ENCODE peak calls at places on chromosomes 6 and 20, in ten cellular contexts. N is endothelial cell, I is thoracic aorta, R is sigmoid colon, C is fibroblast of the aortic adventitia, T is stomach, B is transverse colon, Z is lower lobe of right lung, S is mammary epithelial cell, O is GM12865. J is an unnamed sample.

GRCh38 chr20:12053348-12053747 is 135.7 kb downstream of the BTBD3 start:
- DNase-seq in N (peak; percentile 11), I (no peak), R (no peak), C (peak; percentile 77), T (no peak), B (no peak), Z (no peak), S (peak; percentile 53), O (no peak), J (peak; percentile 14)

GRCh38 chr20:53322651-53323050 is 271.0 kb downstream of the ZNF217 start:
- DNase-seq in N (no peak), I (no peak), R (no peak), C (no peak), T (no peak), B (no peak), Z (no peak), S (no peak), O (no peak), J (no peak)

GRCh38 chr6:4687989-4688947 is 87.9 kb upstream of the CDYL start:
- DNase-seq in N (no peak), I (no peak), R (no peak), C (peak; percentile 83), T (no peak), B (no peak), Z (no peak), S (peak; percentile 82), O (no peak), J (peak; percentile 17)

GRCh38 chr20:24665196-24665595 is 195.8 kb downstream of the SYNDIG1 start:
- DNase-seq in N (no peak), I (no peak), R (no peak), C (no peak), T (peak; percentile 20), B (peak; percentile 4), Z (no peak), S (no peak), O (no peak), J (no peak)

GRCh38 chr6:33822575-33823395 is 19.0 kb upstream of the MLN start:
- DNase-seq in N (peak; percentile 35), I (no peak), R (no peak), C (no peak), T (no peak), B (no peak), Z (peak; percentile 14), S (no peak), O (peak; percentile 18), J (peak; percentile 57)

GRCh38 chr20:11170565-11170964 is 496.8 kb upstream of the JAG1 start:
- DNase-seq in N (no peak), I (no peak), R (no peak), C (peak; percentile 40), T (no peak), B (no peak), Z (no peak), S (no peak), O (no peak), J (no peak)

GRCh38 chr20:36726168-36726567 is 19.7 kb downstream of the NDRG3 start:
- DNase-seq in N (no peak), I (no peak), R (no peak), C (peak; percentile 13), T (no peak), B (no peak), Z (no peak), S (no peak), O (no peak), J (no peak)

GRCh38 chr6:26170181-26170580 is 83.0 kb downstream of the HFE start:
- DNase-seq in N (no peak), I (no peak), R (no peak), C (no peak), T (no peak), B (no peak), Z (no peak), S (no peak), O (peak; percentile 50), J (no peak)

GRCh38 chr6:148700047-148700712 is 46.6 kb upstream of the UST start:
- DNase-seq in N (no peak), I (no peak), R (no peak), C (peak; percentile 87), T (no peak), B (no peak), Z (no peak), S (peak; percentile 16), O (no peak), J (no peak)

GRCh38 chr6:7671076-7671475 is 54.8 kb upstream of the BMP6 start:
- DNase-seq in N (no peak), I (no peak), R (no peak), C (peak; percentile 72), T (no peak), B (no peak), Z (no peak), S (peak; percentile 69), O (no peak), J (no peak)

GRCh38 chr6:109182590-109182989 is 87.3 kb downstream of the CEP57L1 start:
- DNase-seq in N (no peak), I (no peak), R (no peak), C (peak; percentile 9), T (no peak), B (no peak), Z (no peak), S (no peak), O (no peak), J (no peak)

GRCh38 chr6:39880521-39881048 is 53.7 kb downstream of the MOCS1 start:
- DNase-seq in N (no peak), I (no peak), R (peak; percentile 6), C (no peak), T (no peak), B (no peak), Z (no peak), S (no peak), O (no peak), J (no peak)

GRCh38 chr6:34246563-34247391 is 2.0 kb downstream of the SMIM29 start:
- DNase-seq in N (peak; percentile 66), I (no peak), R (peak; percentile 62), C (no peak), T (no peak), B (no peak), Z (peak; percentile 39), S (no peak), O (peak; percentile 70), J (peak; percentile 87)

GRCh38 chr20:59204201-59204894 is 40.7 kb downstream of the ZNF831 start:
- DNase-seq in N (no peak), I (no peak), R (no peak), C (no peak), T (no peak), B (no peak), Z (no peak), S (no peak), O (no peak), J (no peak)

GRCh38 chr6:72466971-72467566 is 154.8 kb upstream of the KCNQ5 start:
- DNase-seq in N (no peak), I (no peak), R (no peak), C (peak; percentile 3), T (no peak), B (no peak), Z (no peak), S (no peak), O (no peak), J (no peak)

GRCh38 chr6:100260584-100260983 is 204.1 kb downstream of the SIM1 start:
- DNase-seq in N (no peak), I (no peak), R (no peak), C (peak; percentile 30), T (no peak), B (no peak), Z (no peak), S (no peak), O (no peak), J (no peak)

GRCh38 chr6:144912474-144912873 is 627.3 kb downstream of the UTRN start:
- DNase-seq in N (no peak), I (no peak), R (no peak), C (peak; percentile 77), T (no peak), B (no peak), Z (no peak), S (peak; percentile 44), O (no peak), J (no peak)

GRCh38 chr20:45685896-45686295 is 15.9 kb upstream of the WFDC11 start:
- DNase-seq in N (peak; percentile 9), I (no peak), R (no peak), C (no peak), T (no peak), B (no peak), Z (no peak), S (peak; percentile 21), O (no peak), J (peak; percentile 11)
- TF ChIP-seq CTCF in N (no peak), I (no peak), R (no peak), C (peak; percentile 20), T (no peak), B (no peak), Z (no peak), S (peak; percentile 42), O (no peak), J (peak; percentile 16)

GRCh38 chr20:38294334-38294592 is 9.7 kb upstream of the BPI start:
- DNase-seq in N (no peak), I (no peak), R (peak; percentile 54), C (no peak), T (no peak), B (no peak), Z (no peak), S (no peak), O (no peak), J (no peak)

GRCh38 chr20:38291961-38292360 is 12.0 kb upstream of the BPI start:
- DNase-seq in N (no peak), I (no peak), R (no peak), C (no peak), T (no peak), B (no peak), Z (no peak), S (no peak), O (no peak), J (no peak)

GRCh38 chr20:38290829-38291581 is 13.0 kb upstream of the BPI start:
- DNase-seq in N (peak; percentile 38), I (no peak), R (no peak), C (peak; percentile 60), T (no peak), B (no peak), Z (no peak), S (no peak), O (peak; percentile 11), J (peak; percentile 59)

GRCh38 chr20:38293490-38294333 is 10.2 kb upstream of the BPI start:
- DNase-seq in N (no peak), I (no peak), R (no peak), C (no peak), T (no peak), B (no peak), Z (no peak), S (peak; percentile 31), O (no peak), J (peak; percentile 68)

GRCh38 chr20:38291582-38291918 is 12.4 kb upstream of the BPI start:
- DNase-seq in N (no peak), I (no peak), R (no peak), C (no peak), T (no peak), B (no peak), Z (no peak), S (no peak), O (no peak), J (no peak)
- TF ChIP-seq CTCF in N (no peak), I (no peak), R (no peak), C (no peak), T (no peak), B (no peak), Z (no peak), S (no peak), O (no peak), J (no peak)

GRCh38 chr6:123777554-123777953 is 26.1 kb upstream of the NKAIN2 start:
- DNase-seq in N (no peak), I (no peak), R (no peak), C (peak; percentile 25), T (no peak), B (no peak), Z (no peak), S (peak; percentile 6), O (no peak), J (no peak)
- TF ChIP-seq CTCF in N (no peak), I (no peak), R (no peak), C (peak; percentile 13), T (no peak), B (no peak), Z (no peak), S (peak; percentile 43), O (no peak), J (no peak)

GRCh38 chr20:46699651-46700359 is 9.6 kb upstream of the SLC2A10 start:
- DNase-seq in N (no peak), I (no peak), R (no peak), C (peak; percentile 50), T (no peak), B (no peak), Z (no peak), S (peak; percentile 33), O (peak; percentile 20), J (peak; percentile 51)
- TF ChIP-seq CTCF in N (no peak), I (no peak), R (no peak), C (peak; percentile 81), T (no peak), B (peak; percentile 27), Z (peak; percentile 49), S (peak; percentile 83), O (peak; percentile 39), J (peak; percentile 75)

J was measured in Calu3.